ENCODE peak calls at places on chromosomes 1 and 21, in six cellular contexts. G is stomach, O is breast epithelium, S is sigmoid colon, Q is HCT116, U is spleen. R is an unnamed sample.

GRCh38 chr1:21764615-21765423 is 18.1 kb downstream of the USP48 start:
- DNase-seq in G (peak; percentile 81), O (peak; percentile 57), S (no peak), Q (no peak), U (no peak), R (peak; percentile 76)

GRCh38 chr1:206496131-206496793 is 11.1 kb upstream of the RASSF5 start:
- DNase-seq in G (peak; percentile 71), O (no peak), S (no peak), Q (no peak), U (peak; percentile 69), R (no peak)

GRCh38 chr21:29499734-29500343 is 201.1 kb downstream of the BACH1 start:
- DNase-seq in G (no peak), O (no peak), S (no peak), Q (peak; percentile 32), U (no peak), R (peak; percentile 37)

GRCh38 chr1:15775706-15776105 is 17.1 kb downstream of the FBLIM1 start:
- DNase-seq in G (no peak), O (no peak), S (no peak), Q (no peak), U (no peak), R (no peak)

GRCh38 chr1:151166506-151166956 is 587 bp downstream of the SCNM1 start:
- DNase-seq in G (no peak), O (no peak), S (peak; percentile 72), Q (no peak), U (peak; percentile 75), R (no peak)

GRCh38 chr1:223230161-223230881 is 87.3 kb upstream of the TLR5 start:
- DNase-seq in G (no peak), O (no peak), S (no peak), Q (peak; percentile 41), U (no peak), R (no peak)

GRCh38 chr1:115706774-115707425 is 61.6 kb downstream of the CASQ2 start:
- DNase-seq in G (no peak), O (no peak), S (no peak), Q (peak; percentile 51), U (no peak), R (no peak)

GRCh38 chr1:115545096-115545720 is 96.6 kb upstream of the VANGL1 start:
- DNase-seq in G (no peak), O (no peak), S (no peak), Q (no peak), U (no peak), R (no peak)

GRCh38 chr1:197618065-197618464 is 157.2 kb downstream of the DENND1B start:
- DNase-seq in G (no peak), O (no peak), S (no peak), Q (no peak), U (no peak), R (no peak)

GRCh38 chr1:227947678-227948492 is at the start of gene WNT9A:
- DNase-seq in G (peak; percentile 55), O (no peak), S (peak; percentile 79), Q (no peak), U (peak; percentile 67), R (peak; percentile 93)

GRCh38 chr1:108816049-108816882 is 40.6 kb downstream of the AKNAD1 start:
- DNase-seq in G (peak; percentile 45), O (peak; percentile 78), S (peak; percentile 93), Q (no peak), U (no peak), R (peak; percentile 40)

GRCh38 chr1:59730302-59730701 is 84.4 kb upstream of the HOOK1 start:
- DNase-seq in G (no peak), O (no peak), S (no peak), Q (no peak), U (no peak), R (no peak)

GRCh38 chr1:80217377-80217986 is 1211.0 kb upstream of the ADGRL4 start:
- DNase-seq in G (no peak), O (no peak), S (no peak), Q (peak; percentile 32), U (no peak), R (no peak)

GRCh38 chr1:30377230-30378022 is 346.0 kb downstream of the MATN1 start:
- DNase-seq in G (no peak), O (no peak), S (peak; percentile 25), Q (no peak), U (no peak), R (no peak)

GRCh38 chr1:117128323-117129079 is 7.0 kb upstream of the TRIM45 start:
- DNase-seq in G (no peak), O (no peak), S (no peak), Q (peak; percentile 33), U (no peak), R (no peak)

GRCh38 chr21:29413683-29414082 is 115.0 kb downstream of the BACH1 start:
- DNase-seq in G (no peak), O (no peak), S (no peak), Q (no peak), U (no peak), R (no peak)

GRCh38 chr1:93746009-93746408 is 64.4 kb upstream of the BCAR3 start:
- DNase-seq in G (no peak), O (no peak), S (no peak), Q (no peak), U (peak; percentile 24), R (peak; percentile 27)

GRCh38 chr1:175204285-175204684 is 11.7 kb upstream of the KIAA0040 start:
- DNase-seq in G (no peak), O (no peak), S (no peak), Q (no peak), U (no peak), R (no peak)

GRCh38 chr1:198232940-198233675 is 76.3 kb downstream of the NEK7 start:
- DNase-seq in G (no peak), O (no peak), S (no peak), Q (no peak), U (no peak), R (no peak)

GRCh38 chr1:233112184-233113008 is 162.0 kb downstream of the NTPCR start:
- DNase-seq in G (no peak), O (no peak), S (no peak), Q (no peak), U (no peak), R (no peak)

GRCh38 chr1:86754265-86754974 is 50.0 kb downstream of the SH3GLB1 start:
- DNase-seq in G (no peak), O (no peak), S (no peak), Q (no peak), U (no peak), R (no peak)

GRCh38 chr1:32906652-32907051 is 5.5 kb upstream of the TMEM54 start:
- DNase-seq in G (no peak), O (no peak), S (no peak), Q (no peak), U (no peak), R (no peak)

GRCh38 chr1:227888404-227889046 is 59.2 kb downstream of the WNT9A start:
- DNase-seq in G (peak; percentile 24), O (no peak), S (peak; percentile 67), Q (no peak), U (peak; percentile 74), R (no peak)

GRCh38 chr1:12851779-12852178 is 3.3 kb upstream of the HNRNPCL1 start:
- DNase-seq in G (no peak), O (no peak), S (no peak), Q (peak; percentile 41), U (no peak), R (no peak)

GRCh38 chr1:110348050-110348449 is 8.9 kb downstream of the RBM15 start:
- DNase-seq in G (no peak), O (no peak), S (no peak), Q (no peak), U (no peak), R (no peak)

DNA sequence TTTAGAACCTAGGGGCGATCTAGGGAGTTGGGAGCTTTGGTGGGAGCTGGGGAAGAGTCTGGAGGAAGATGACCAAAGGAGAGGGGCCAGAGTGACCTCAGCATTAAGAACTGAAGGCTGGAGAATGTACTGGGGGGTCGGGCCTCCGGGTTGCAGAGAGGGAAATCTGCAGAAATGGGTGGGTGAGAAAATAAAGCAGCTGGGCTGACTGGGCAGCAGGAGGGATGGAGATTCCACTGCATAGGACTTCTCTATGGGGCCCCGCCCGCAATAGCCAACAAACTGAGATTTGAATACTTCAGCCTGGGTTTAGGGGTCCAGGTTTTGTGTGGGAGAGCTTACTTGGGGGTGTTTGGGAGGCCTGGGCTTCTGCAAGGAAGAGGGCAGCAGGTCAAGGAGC is 1.6 kb upstream of the CRABP2 start:
- DNase-seq in G (no peak), O (no peak), S (no peak), Q (no peak), U (no peak), R (no peak)
- H3K4me3 ChIP-seq in G (no peak overlapping the region), O (peak overlapping the region; percentile 72), S (no peak overlapping the region), Q (no peak overlapping the region), U (no peak overlapping the region), R (no peak overlapping the region)

GRCh38 chr1:221621683-221622082 is 120.2 kb downstream of the DUSP10 start:
- DNase-seq in G (no peak), O (no peak), S (no peak), Q (no peak), U (no peak), R (no peak)
- H3K27ac ChIP-seq in G (no peak overlapping the region), O (no peak overlapping the region), S (no peak overlapping the region), Q (no peak overlapping the region), U (no peak overlapping the region), R (no peak overlapping the region)

DNA sequence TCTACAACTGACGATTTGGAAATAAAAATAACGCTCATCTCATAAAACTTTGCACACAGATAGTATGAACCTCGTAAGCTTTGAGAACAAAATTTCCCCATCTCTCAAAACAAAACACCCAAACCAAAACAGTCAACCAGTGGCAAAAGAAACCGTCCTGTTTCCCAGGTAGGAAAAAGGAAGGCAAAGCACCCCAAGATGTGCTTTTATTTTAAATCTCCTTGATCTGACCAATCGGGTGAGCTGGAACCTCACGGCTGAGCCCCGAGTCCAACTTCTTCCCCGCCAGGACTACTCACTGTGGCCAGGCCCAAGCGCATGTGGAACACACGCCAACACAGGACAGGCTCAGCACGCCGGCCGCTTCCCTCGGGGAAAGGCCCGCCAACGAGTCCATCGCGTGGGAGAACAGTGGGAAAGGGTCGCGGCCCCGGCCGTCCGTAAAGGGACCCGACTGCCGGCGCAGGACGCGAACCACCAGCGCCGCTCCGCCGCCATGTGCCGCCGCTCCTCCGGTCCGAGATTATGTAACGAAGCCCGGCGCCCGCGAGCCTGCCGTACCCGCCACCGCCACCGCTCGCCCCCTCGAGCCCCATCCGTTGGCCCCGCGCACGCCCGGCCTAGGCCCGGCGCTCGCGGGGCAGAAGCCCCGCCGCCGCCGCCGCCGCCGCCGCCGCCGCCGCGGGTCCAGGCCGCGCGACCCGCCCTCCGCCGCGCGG is 759 bp downstream of the AHCTF1 start:
- DNase-seq in G (peak; percentile 51), O (peak; percentile 44), S (peak; percentile 83), Q (no peak), U (peak; percentile 93), R (peak; percentile 59)
- TF ChIP-seq POLR2AphosphoS5 in G (no peak), O (peak; percentile 25), S (no peak), Q (no peak), U (no peak), R (peak; percentile 19)

GRCh38 chr1:167515893-167516321 is 2.4 kb downstream of the CD247 start:
- DNase-seq in G (no peak), O (no peak), S (no peak), Q (no peak), U (no peak), R (no peak)

GRCh38 chr1:167516404-167517388 is 1.6 kb downstream of the CD247 start:
- DNase-seq in G (no peak), O (no peak), S (no peak), Q (no peak), U (no peak), R (peak; percentile 51)

GRCh38 chr1:167518331-167518700 is at the start of gene CD247:
- DNase-seq in G (no peak), O (no peak), S (no peak), Q (no peak), U (peak; percentile 80), R (no peak)

GRCh38 chr1:167515461-167515860 is 2.9 kb downstream of the CD247 start:
- DNase-seq in G (no peak), O (no peak), S (no peak), Q (no peak), U (no peak), R (no peak)

GRCh38 chr1:167517535-167518330 is 596 bp downstream of the CD247 start:
- DNase-seq in G (no peak), O (no peak), S (no peak), Q (no peak), U (peak; percentile 87), R (peak; percentile 42)
- H3K4me3 ChIP-seq in G (peak overlapping the region; percentile 15), O (peak overlapping the region; percentile 11), S (no peak overlapping the region), Q (no peak overlapping the region), U (peak overlapping the region; percentile 30), R (peak overlapping the region; percentile 35)